ENCODE peak calls at places on chromosomes 13 and 19, in five cellular contexts. G is stimulated activated CD4-positive, alpha-beta T cell treated with anti-CD3 and anti-CD28 coated beads, Interleukin-4, amount 100 ng/mL, for 4 hours; U is NCI-H1105 treated with DMSO at 0.1 percent for 48 hours; D is NCI-H2029; X is mucosa of descending colon. E is an unnamed sample.

GRCh38 chr19:20413705-20414104 is 151.9 kb downstream of the ZNF737 start:
- DNase-seq in G (no peak), U (no peak), D (no peak), X (no peak), E (no peak)

GRCh38 chr13:21639604-21640003 is 31.3 kb upstream of the FGF9 start:
- DNase-seq in G (no peak), U (peak), D (no peak), X (no peak), E (no peak)

GRCh38 chr13:95049772-95050171 is 251.5 kb downstream of the ABCC4 start:
- DNase-seq in G (no peak), U (no peak), D (no peak), X (no peak), E (no peak)

GRCh38 chr19:2207991-2208860 is 27.9 kb downstream of the PLEKHJ1 start:
- DNase-seq in G (peak), U (no peak), D (no peak), X (peak), E (peak)

GRCh38 chr13:49530452-49530851 is 34.7 kb downstream of the PHF11 start:
- DNase-seq in G (no peak), U (no peak), D (no peak), X (no peak), E (no peak)

GRCh38 chr13:113152894-113153809 is 5.3 kb upstream of the PROZ start:
- DNase-seq in G (no peak), U (peak), D (no peak), X (peak), E (peak)

GRCh38 chr13:94704347-94705080 is 7.8 kb downstream of the SOX21 start:
- DNase-seq in G (no peak), U (no peak), D (no peak), X (no peak), E (no peak)

GRCh38 chr19:17489392-17490030 is 19.2 kb downstream of the SLC27A1 start:
- DNase-seq in G (no peak), U (no peak), D (no peak), X (no peak), E (no peak)

GRCh38 chr19:17260842-17261325 is 3.7 kb downstream of the USHBP1 start:
- DNase-seq in G (peak), U (peak), D (peak), X (peak), E (peak)

GRCh38 chr19:49767380-49767779 is 579 bp downstream of the AP2A1 start:
- DNase-seq in G (no peak), U (no peak), D (no peak), X (no peak), E (no peak)

GRCh38 chr13:113814435-113814821 is 49.4 kb downstream of the GAS6 start:
- DNase-seq in G (no peak), U (no peak), D (no peak), X (no peak), E (no peak)